ENCODE peak calls at places on chromosome 4, in four cellular contexts. F is stomach, S is psoas muscle, O is mucosa of descending colon. P is an unnamed sample. For H3K4me1, the result is how much of the 10 kb centered on the place peaks cover.

GRCh38 chr4:63505714-63506460 is 903.4 kb downstream of the TECRL start:
- DNase-seq in O (no peak), F (no peak), S (no peak), P (no peak)

GRCh38 chr4:140688711-140689598 is 67.2 kb downstream of the TBC1D9 start:
- DNase-seq in F (no peak), S (no peak), O (no peak), P (no peak)

GRCh38 chr4:53586121-53586816 is 5.0 kb downstream of the LNX1 start:
- DNase-seq in F (no peak), O (no peak), S (no peak), P (peak)

GRCh38 chr4:165991325-165992180 is 118.5 kb downstream of the TLL1 start:
- DNase-seq in S (no peak), F (no peak), O (no peak), P (peak)

GRCh38 chr4:141210168-141210567 is 10.5 kb upstream of the ZNF330 start:
- DNase-seq in S (no peak), F (no peak), O (no peak), P (no peak)

GRCh38 chr4:137705171-137705783 is 173.0 kb upstream of the PCDH18 start:
- DNase-seq in F (no peak), O (peak), S (no peak), P (no peak)

GRCh38 chr4:159341486-159341885 is 238.6 kb downstream of the RAPGEF2 start:
- DNase-seq in S (no peak), F (no peak), O (no peak), P (peak)

GRCh38 chr4:55068522-55068921 is 56.9 kb downstream of the KDR start:
- DNase-seq in O (no peak), S (no peak), F (no peak), P (no peak)

GRCh38 chr4:8744083-8744805 is 127.4 kb downstream of the HMX1 start:
- DNase-seq in O (no peak), S (no peak), F (no peak), P (no peak)

GRCh38 chr4:30882995-30883675 is 163.0 kb downstream of the PCDH7 start:
- DNase-seq in F (no peak), O (no peak), S (no peak), P (no peak)

GRCh38 chr4:176238819-176239218 is 30.2 kb downstream of the ASB5 start:
- DNase-seq in S (no peak), O (no peak), F (no peak), P (peak)

GRCh38 chr4:1225272-1226166 is 23.4 kb downstream of the CTBP1 start:
- DNase-seq in O (no peak), S (no peak), F (no peak), P (no peak)
- H3K4me1 ChIP-seq in O (under half), S (under half), F (under half), P (under half)

DNA sequence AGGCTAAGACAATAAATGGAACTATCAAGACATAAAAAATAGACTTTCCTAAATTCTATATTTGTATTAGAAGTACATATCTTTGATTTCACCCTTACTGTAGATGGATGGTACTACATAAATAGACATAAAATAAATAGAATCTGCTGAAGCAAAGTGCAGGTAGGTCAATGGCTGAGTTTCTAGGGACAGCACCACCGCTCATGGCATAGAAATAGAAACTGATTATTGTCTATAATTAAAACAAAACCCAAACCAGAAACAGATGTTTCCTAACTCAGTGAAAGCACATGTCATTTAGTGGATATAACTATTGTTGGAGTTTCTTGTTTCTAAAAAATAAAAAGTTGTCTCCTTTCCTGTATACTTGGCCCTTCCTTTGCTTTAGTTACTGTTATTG is 387.3 kb upstream of the ADGRL3 start:
- DNase-seq in S (no peak), F (no peak), O (no peak), P (no peak)
- H3K4me1 ChIP-seq in S (under half), F (under half), O (under half), P (under half)

GRCh38 chr4:39357002-39357401 is 9.2 kb downstream of the RFC1 start:
- DNase-seq in F (no peak), O (no peak), S (no peak), P (no peak)

GRCh38 chr4:39349326-39349725 is 16.8 kb downstream of the RFC1 start:
- DNase-seq in S (no peak), O (no peak), F (no peak), P (peak)

GRCh38 chr4:39353478-39354177 is 12.5 kb downstream of the RFC1 start:
- DNase-seq in F (no peak), O (peak), S (no peak), P (peak)

GRCh38 chr4:39348371-39349265 is 17.5 kb downstream of the RFC1 start:
- DNase-seq in S (no peak), O (no peak), F (no peak), P (peak)

DNA sequence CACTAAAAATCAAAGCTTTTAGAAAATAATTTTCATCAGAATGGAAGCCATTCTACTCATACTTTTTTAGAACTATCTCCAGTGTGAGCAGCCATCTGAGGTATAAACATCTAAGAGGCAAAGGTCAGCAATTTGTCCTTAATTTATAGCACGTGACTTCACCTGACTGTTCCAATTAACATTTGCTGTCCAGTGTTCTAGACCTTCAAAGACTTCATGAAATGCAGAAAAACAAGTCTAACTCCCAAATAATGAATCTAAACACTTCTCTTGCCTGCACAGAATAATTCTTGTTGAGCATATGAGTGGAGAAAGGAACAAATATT is 12.0 kb downstream of the RFC1 start:
- DNase-seq in O (no peak), F (no peak), S (no peak), P (peak)
- H3K4me1 ChIP-seq in O (under half), F (under half), S (under half), P (under half)

GRCh38 chr4:125358453-125358852 is 43.7 kb downstream of the FAT4 start:
- DNase-seq in F (no peak), S (no peak), O (no peak), P (no peak)

GRCh38 chr4:125353131-125353530 is 38.4 kb downstream of the FAT4 start:
- DNase-seq in S (no peak), F (no peak), O (no peak), P (no peak)

GRCh38 chr4:125357675-125358074 is 42.9 kb downstream of the FAT4 start:
- DNase-seq in O (no peak), F (no peak), S (no peak), P (no peak)

GRCh38 chr4:125352521-125352920 is 37.8 kb downstream of the FAT4 start:
- DNase-seq in O (no peak), F (no peak), S (no peak), P (no peak)

GRCh38 chr4:125355791-125356190 is 41.0 kb downstream of the FAT4 start:
- DNase-seq in O (no peak), S (no peak), F (no peak), P (no peak)
- H3K4me1 ChIP-seq in O (under half), S (under half), F (under half), P (under half)

P was measured in trophoblast cell.